ENCODE peak calls at places on chromosomes 7 and 10, in eight cellular contexts. One of them, this sample, is unnamed.

GRCh38 chr7:3042861-3043489 is 692 bp downstream of the CARD11 start:
- DNase-seq in gastrocnemius medialis: no peak
- DNase-seq in cardiac fibroblast: no peak
- DNase-seq in thoracic aorta: no peak
- DNase-seq in CD8-positive, alpha-beta T cell: peak; percentile 60
- DNase-seq in endodermal cell: peak; percentile 79
- DNase-seq in OCI-LY7: peak; percentile 86
- DNase-seq in brain microvascular endothelial cell: no peak
- DNase-seq in this sample: no peak

GRCh38 chr10:87875929-87876571 is 12.6 kb downstream of the PTEN start:
- DNase-seq in gastrocnemius medialis: no peak
- DNase-seq in cardiac fibroblast: no peak
- DNase-seq in thoracic aorta: no peak
- DNase-seq in CD8-positive, alpha-beta T cell: no peak
- DNase-seq in endodermal cell: no peak
- DNase-seq in OCI-LY7: no peak
- DNase-seq in brain microvascular endothelial cell: no peak
- DNase-seq in this sample: no peak

GRCh38 chr10:79292789-79293746 is 54.2 kb upstream of the PPIF start:
- DNase-seq in gastrocnemius medialis: no peak
- DNase-seq in cardiac fibroblast: peak; percentile 14
- DNase-seq in thoracic aorta: no peak
- DNase-seq in CD8-positive, alpha-beta T cell: no peak
- DNase-seq in endodermal cell: peak; percentile 85
- DNase-seq in OCI-LY7: peak; percentile 40
- DNase-seq in brain microvascular endothelial cell: no peak
- DNase-seq in this sample: no peak

GRCh38 chr7:33061282-33061928 is 1.2 kb downstream of the NT5C3A start:
- DNase-seq in gastrocnemius medialis: no peak
- DNase-seq in cardiac fibroblast: no peak
- DNase-seq in thoracic aorta: no peak
- DNase-seq in CD8-positive, alpha-beta T cell: no peak
- DNase-seq in endodermal cell: no peak
- DNase-seq in OCI-LY7: no peak
- DNase-seq in brain microvascular endothelial cell: no peak
- DNase-seq in this sample: no peak

GRCh38 chr7:153504288-153505075 is 547.7 kb upstream of the DPP6 start:
- DNase-seq in gastrocnemius medialis: no peak
- DNase-seq in cardiac fibroblast: no peak
- DNase-seq in thoracic aorta: no peak
- DNase-seq in CD8-positive, alpha-beta T cell: no peak
- DNase-seq in endodermal cell: no peak
- DNase-seq in OCI-LY7: no peak
- DNase-seq in brain microvascular endothelial cell: no peak
- DNase-seq in this sample: no peak

GRCh38 chr7:33108591-33108930 is 643 bp downstream of the RP9 start:
- DNase-seq in gastrocnemius medialis: no peak
- DNase-seq in cardiac fibroblast: no peak
- DNase-seq in thoracic aorta: no peak
- DNase-seq in CD8-positive, alpha-beta T cell: no peak
- DNase-seq in endodermal cell: no peak
- DNase-seq in OCI-LY7: peak; percentile 41
- DNase-seq in brain microvascular endothelial cell: no peak
- DNase-seq in this sample: no peak

GRCh38 chr10:29039659-29040309 is 249.1 kb upstream of the LYZL1 start:
- DNase-seq in gastrocnemius medialis: no peak
- DNase-seq in cardiac fibroblast: peak; percentile 95
- DNase-seq in thoracic aorta: no peak
- DNase-seq in CD8-positive, alpha-beta T cell: no peak
- DNase-seq in endodermal cell: no peak
- DNase-seq in OCI-LY7: no peak
- DNase-seq in brain microvascular endothelial cell: peak; percentile 79
- DNase-seq in this sample: peak; percentile 85

GRCh38 chr10:74738052-74738451 is 88.3 kb upstream of the KAT6B start:
- DNase-seq in gastrocnemius medialis: no peak
- DNase-seq in cardiac fibroblast: peak; percentile 22
- DNase-seq in thoracic aorta: no peak
- DNase-seq in CD8-positive, alpha-beta T cell: no peak
- DNase-seq in endodermal cell: no peak
- DNase-seq in OCI-LY7: peak; percentile 54
- DNase-seq in brain microvascular endothelial cell: no peak
- DNase-seq in this sample: no peak

GRCh38 chr10:123997013-123997412 is 96.4 kb downstream of the CHST15 start:
- DNase-seq in gastrocnemius medialis: no peak
- DNase-seq in cardiac fibroblast: no peak
- DNase-seq in thoracic aorta: no peak
- DNase-seq in CD8-positive, alpha-beta T cell: no peak
- DNase-seq in endodermal cell: no peak
- DNase-seq in OCI-LY7: no peak
- DNase-seq in brain microvascular endothelial cell: no peak
- DNase-seq in this sample: no peak

GRCh38 chr7:47571355-47572100 is 10.4 kb downstream of the TNS3 start:
- DNase-seq in gastrocnemius medialis: no peak
- DNase-seq in cardiac fibroblast: peak; percentile 92
- DNase-seq in thoracic aorta: peak; percentile 63
- DNase-seq in CD8-positive, alpha-beta T cell: no peak
- DNase-seq in endodermal cell: peak; percentile 55
- DNase-seq in OCI-LY7: no peak
- DNase-seq in brain microvascular endothelial cell: peak; percentile 90
- DNase-seq in this sample: peak; percentile 81

GRCh38 chr7:1691601-1692499 is 21.8 kb downstream of the ELFN1 start:
- DNase-seq in gastrocnemius medialis: no peak
- DNase-seq in cardiac fibroblast: no peak
- DNase-seq in thoracic aorta: no peak
- DNase-seq in CD8-positive, alpha-beta T cell: no peak
- DNase-seq in endodermal cell: peak; percentile 38
- DNase-seq in OCI-LY7: no peak
- DNase-seq in brain microvascular endothelial cell: no peak
- DNase-seq in this sample: peak; percentile 24

DNA sequence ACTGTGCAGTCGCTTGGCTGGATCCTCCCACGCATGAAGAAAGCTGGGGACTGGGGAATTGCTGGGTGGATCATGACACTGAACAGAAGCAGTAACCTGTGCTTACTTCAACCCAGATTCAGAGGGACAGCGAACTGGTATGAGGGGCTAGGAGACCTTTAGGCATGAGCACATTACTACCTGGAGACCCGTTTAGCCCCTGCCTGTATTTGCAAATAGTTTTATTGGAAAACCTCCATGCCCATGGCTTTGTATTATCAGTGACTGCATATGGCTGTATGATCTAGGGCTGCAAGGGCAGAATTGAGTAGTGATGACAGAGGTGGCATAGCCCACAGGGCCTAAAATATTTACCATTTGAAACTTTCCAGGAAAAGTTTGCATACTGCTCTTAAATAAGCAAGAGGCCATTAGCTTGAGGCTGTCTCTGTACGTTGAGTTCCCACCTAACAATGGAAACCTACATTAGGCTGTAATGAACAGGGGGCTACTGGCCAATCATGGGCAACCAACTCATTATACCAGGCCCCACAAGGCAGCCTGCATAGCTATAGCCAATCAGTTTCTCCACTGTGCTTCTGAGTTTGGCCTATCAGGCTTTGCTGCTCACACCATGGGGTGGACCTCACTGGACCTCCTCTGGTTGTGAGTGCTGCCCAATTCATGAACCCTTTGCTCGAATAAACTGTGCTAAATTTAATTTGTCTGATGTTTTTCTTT is 566 bp upstream of the ST8SIA6 start:
- DNase-seq in gastrocnemius medialis: no peak
- DNase-seq in cardiac fibroblast: no peak
- DNase-seq in thoracic aorta: no peak
- DNase-seq in CD8-positive, alpha-beta T cell: no peak
- DNase-seq in endodermal cell: no peak
- DNase-seq in OCI-LY7: no peak
- DNase-seq in brain microvascular endothelial cell: no peak
- DNase-seq in this sample: no peak
- H3K4me3 ChIP-seq in gastrocnemius medialis: peak overlapping the region; percentile 37
- H3K4me3 ChIP-seq in cardiac fibroblast: peak overlapping the region; percentile 41
- H3K4me3 ChIP-seq in thoracic aorta: peak overlapping the region; percentile 74
- H3K4me3 ChIP-seq in CD8-positive, alpha-beta T cell: peak overlapping the region; percentile 19
- H3K4me3 ChIP-seq in endodermal cell: peak overlapping the region; percentile 81
- H3K4me3 ChIP-seq in OCI-LY7: no peak overlapping the region
- H3K4me3 ChIP-seq in brain microvascular endothelial cell: peak overlapping the region; percentile 62
- H3K4me3 ChIP-seq in this sample: peak overlapping the region; percentile 78

DNA sequence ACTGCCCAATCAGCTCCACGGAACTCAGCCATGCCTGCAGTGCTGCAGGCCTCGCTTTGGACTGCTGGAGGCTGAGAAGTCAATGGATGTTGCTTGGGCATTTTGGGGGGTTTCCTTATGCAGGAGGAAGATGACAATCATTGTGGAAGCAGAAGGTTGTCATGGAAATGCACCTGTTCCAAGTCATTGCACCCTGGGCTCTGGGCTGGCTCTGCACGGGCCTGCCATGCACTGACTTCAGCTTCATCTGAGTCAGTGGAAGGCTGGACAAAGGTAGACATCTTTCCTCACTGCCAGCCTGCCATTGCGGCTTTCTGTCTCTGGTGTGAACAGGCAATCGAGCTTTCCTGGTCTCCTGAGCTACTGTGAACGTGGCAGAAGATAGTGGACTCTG is 217.4 kb downstream of the RPS24 start:
- DNase-seq in gastrocnemius medialis: no peak
- DNase-seq in cardiac fibroblast: no peak
- DNase-seq in thoracic aorta: no peak
- DNase-seq in CD8-positive, alpha-beta T cell: no peak
- DNase-seq in endodermal cell: no peak
- DNase-seq in OCI-LY7: no peak
- DNase-seq in brain microvascular endothelial cell: no peak
- DNase-seq in this sample: no peak
- H3K4me3 ChIP-seq in gastrocnemius medialis: no peak overlapping the region
- H3K4me3 ChIP-seq in cardiac fibroblast: no peak overlapping the region
- H3K4me3 ChIP-seq in thoracic aorta: no peak overlapping the region
- H3K4me3 ChIP-seq in CD8-positive, alpha-beta T cell: no peak overlapping the region
- H3K4me3 ChIP-seq in endodermal cell: no peak overlapping the region
- H3K4me3 ChIP-seq in OCI-LY7: no peak overlapping the region
- H3K4me3 ChIP-seq in brain microvascular endothelial cell: no peak overlapping the region
- H3K4me3 ChIP-seq in this sample: no peak overlapping the region

GRCh38 chr10:95277201-95277570 is 13.6 kb downstream of the PDLIM1 start:
- DNase-seq in gastrocnemius medialis: no peak
- DNase-seq in cardiac fibroblast: no peak
- DNase-seq in thoracic aorta: no peak
- DNase-seq in CD8-positive, alpha-beta T cell: no peak
- DNase-seq in endodermal cell: no peak
- DNase-seq in OCI-LY7: no peak
- DNase-seq in brain microvascular endothelial cell: no peak
- DNase-seq in this sample: no peak
- H3K4me3 ChIP-seq in gastrocnemius medialis: peak overlapping the region; percentile 52
- H3K4me3 ChIP-seq in cardiac fibroblast: no peak overlapping the region
- H3K4me3 ChIP-seq in thoracic aorta: no peak overlapping the region
- H3K4me3 ChIP-seq in CD8-positive, alpha-beta T cell: no peak overlapping the region
- H3K4me3 ChIP-seq in endodermal cell: no peak overlapping the region
- H3K4me3 ChIP-seq in OCI-LY7: no peak overlapping the region
- H3K4me3 ChIP-seq in brain microvascular endothelial cell: no peak overlapping the region
- H3K4me3 ChIP-seq in this sample: no peak overlapping the region

GRCh38 chr7:24069751-24070150 is 214.2 kb upstream of the NPY start:
- DNase-seq in gastrocnemius medialis: no peak
- DNase-seq in cardiac fibroblast: no peak
- DNase-seq in thoracic aorta: no peak
- DNase-seq in CD8-positive, alpha-beta T cell: no peak
- DNase-seq in endodermal cell: no peak
- DNase-seq in OCI-LY7: no peak
- DNase-seq in brain microvascular endothelial cell: no peak
- DNase-seq in this sample: no peak
- H3K4me3 ChIP-seq in gastrocnemius medialis: no peak overlapping the region
- H3K4me3 ChIP-seq in cardiac fibroblast: no peak overlapping the region
- H3K4me3 ChIP-seq in thoracic aorta: no peak overlapping the region
- H3K4me3 ChIP-seq in CD8-positive, alpha-beta T cell: no peak overlapping the region
- H3K4me3 ChIP-seq in endodermal cell: no peak overlapping the region
- H3K4me3 ChIP-seq in OCI-LY7: no peak overlapping the region
- H3K4me3 ChIP-seq in brain microvascular endothelial cell: no peak overlapping the region
- H3K4me3 ChIP-seq in this sample: no peak overlapping the region

DNA sequence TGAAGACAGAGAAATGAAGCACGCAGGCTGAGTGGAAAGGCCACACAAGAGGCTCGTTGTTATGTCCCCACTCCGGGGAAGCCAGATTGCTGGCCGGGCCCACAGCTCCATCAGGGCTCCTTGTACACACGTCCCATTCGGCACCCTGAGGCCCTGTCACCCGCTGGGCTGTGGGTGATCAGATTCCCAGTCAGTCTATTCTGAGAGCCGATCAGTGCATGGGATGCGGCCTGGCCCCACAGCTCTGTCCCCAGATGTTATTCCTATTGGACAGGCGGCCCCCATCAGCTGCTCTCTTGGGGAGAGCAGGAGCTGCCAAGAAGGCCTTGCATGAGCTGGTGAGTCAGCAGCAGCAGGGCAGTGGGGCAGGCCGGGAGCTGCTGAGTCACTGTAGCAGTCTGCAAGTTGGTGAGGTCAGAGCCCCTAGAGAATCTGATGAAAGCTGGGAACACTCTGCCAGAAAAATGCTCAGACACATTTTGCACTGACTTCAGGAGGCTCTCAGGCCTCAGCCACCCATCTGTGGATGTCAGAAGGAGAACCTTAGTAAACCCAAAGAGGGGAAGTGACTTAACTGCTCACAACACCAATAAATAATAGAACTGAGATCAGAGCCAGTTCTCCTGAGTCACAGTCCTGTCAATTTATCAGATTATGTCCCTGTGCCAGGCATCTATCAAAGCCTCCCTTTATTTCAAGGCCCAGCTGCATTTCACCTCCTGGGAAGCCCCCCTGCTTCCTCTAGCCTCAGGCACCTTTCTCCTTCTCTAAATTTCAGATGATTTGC is 9.4 kb upstream of the PSAP start:
- DNase-seq in gastrocnemius medialis: peak; percentile 99
- DNase-seq in cardiac fibroblast: peak; percentile 100
- DNase-seq in thoracic aorta: peak; percentile 94
- DNase-seq in CD8-positive, alpha-beta T cell: no peak
- DNase-seq in endodermal cell: peak; percentile 92
- DNase-seq in OCI-LY7: peak; percentile 65
- DNase-seq in brain microvascular endothelial cell: peak; percentile 100
- DNase-seq in this sample: peak; percentile 99
- H3K4me3 ChIP-seq in gastrocnemius medialis: no peak overlapping the region
- H3K4me3 ChIP-seq in cardiac fibroblast: no peak overlapping the region
- H3K4me3 ChIP-seq in thoracic aorta: peak overlapping the region; percentile 23
- H3K4me3 ChIP-seq in CD8-positive, alpha-beta T cell: no peak overlapping the region
- H3K4me3 ChIP-seq in endodermal cell: no peak overlapping the region
- H3K4me3 ChIP-seq in OCI-LY7: peak overlapping the region; percentile 54
- H3K4me3 ChIP-seq in brain microvascular endothelial cell: no peak overlapping the region
- H3K4me3 ChIP-seq in this sample: no peak overlapping the region

DNA sequence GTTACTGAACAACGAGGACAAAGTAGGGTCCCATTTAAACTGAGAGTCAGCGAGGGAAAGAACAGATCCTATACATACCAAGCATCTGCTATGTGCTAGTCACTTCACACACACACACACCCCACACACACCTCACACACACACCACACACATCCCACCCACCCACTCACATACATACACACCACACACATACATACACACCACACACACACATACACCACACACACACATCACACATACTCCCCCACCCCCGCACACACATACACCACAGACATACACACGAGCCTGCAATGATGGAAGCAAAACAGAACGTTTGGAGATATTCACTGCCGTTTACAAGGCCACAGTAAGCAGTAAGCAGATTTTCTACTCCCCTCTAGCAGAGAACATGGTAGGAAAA is 608 bp upstream of the GRB10 start:
- DNase-seq in gastrocnemius medialis: no peak
- DNase-seq in cardiac fibroblast: no peak
- DNase-seq in thoracic aorta: no peak
- DNase-seq in CD8-positive, alpha-beta T cell: no peak
- DNase-seq in endodermal cell: no peak
- DNase-seq in OCI-LY7: no peak
- DNase-seq in brain microvascular endothelial cell: no peak
- DNase-seq in this sample: no peak
- H3K4me3 ChIP-seq in gastrocnemius medialis: peak overlapping the region; percentile 43
- H3K4me3 ChIP-seq in cardiac fibroblast: peak overlapping the region; percentile 53
- H3K4me3 ChIP-seq in thoracic aorta: peak overlapping the region; percentile 65
- H3K4me3 ChIP-seq in CD8-positive, alpha-beta T cell: no peak overlapping the region
- H3K4me3 ChIP-seq in endodermal cell: peak overlapping the region; percentile 71
- H3K4me3 ChIP-seq in OCI-LY7: no peak overlapping the region
- H3K4me3 ChIP-seq in brain microvascular endothelial cell: peak overlapping the region; percentile 51
- H3K4me3 ChIP-seq in this sample: peak overlapping the region; percentile 48